ENCODE peak calls at places on chromosomes 13 and 19, in six cellular contexts. G, H, T, Z, N and F are unnamed samples.

GRCh38 chr13:74015137-74015536 is 119.1 kb downstream of the KLF12 start:
- DNase-seq in G (no peak), H (no peak), T (no peak), Z (no peak), N (no peak), F (no peak)

GRCh38 chr19:16088351-16088984 is 12.2 kb downstream of the TPM4 start:
- DNase-seq in G (no peak), H (no peak), T (no peak), Z (no peak), N (no peak), F (no peak)

GRCh38 chr19:35314031-35314430 is 15.0 kb upstream of the CD22 start:
- DNase-seq in G (no peak), H (no peak), T (no peak), Z (no peak), N (no peak), F (no peak)

GRCh38 chr13:79281335-79281734 is 124.7 kb downstream of the RBM26 start:
- DNase-seq in G (no peak), H (peak; percentile 73), T (no peak), Z (no peak), N (no peak), F (no peak)

GRCh38 chr19:10797541-10798256 is 38.3 kb downstream of the TMED1 start:
- DNase-seq in G (no peak), H (no peak), T (no peak), Z (peak; percentile 74), N (no peak), F (peak; percentile 47)

GRCh38 chr19:53868091-53868891 is 608 bp downstream of the MYADM start:
- DNase-seq in G (peak; percentile 23), H (no peak), T (peak; percentile 58), Z (no peak), N (peak; percentile 47), F (no peak)

GRCh38 chr19:33302974-33303790 is 848 bp upstream of the CEBPA start:
- DNase-seq in G (no peak), H (no peak), T (peak; percentile 25), Z (no peak), N (no peak), F (no peak)

GRCh38 chr13:31912641-31913401 is 118.8 kb upstream of the FRY start:
- DNase-seq in G (no peak), H (no peak), T (no peak), Z (no peak), N (no peak), F (no peak)

GRCh38 chr19:1856698-1857603 is 6.4 kb downstream of the KLF16 start:
- DNase-seq in G (peak; percentile 80), H (no peak), T (peak; percentile 87), Z (no peak), N (peak; percentile 77), F (peak; percentile 88)

GRCh38 chr13:40064723-40065122 is 409.3 kb downstream of the COG6 start:
- DNase-seq in G (no peak), H (no peak), T (no peak), Z (no peak), N (no peak), F (no peak)

GRCh38 chr13:101942038-101942437 is 459.8 kb downstream of the FGF14 start:
- DNase-seq in G (no peak), H (no peak), T (no peak), Z (no peak), N (peak; percentile 7), F (no peak)

GRCh38 chr19:17405250-17406038 is at the start of gene BST2:
- DNase-seq in G (peak; percentile 84), H (no peak), T (peak; percentile 92), Z (peak; percentile 87), N (peak; percentile 93), F (peak; percentile 88)

GRCh38 chr19:57465680-57466381 is 8.9 kb upstream of the VN1R1 start:
- DNase-seq in G (no peak), H (no peak), T (peak; percentile 36), Z (peak; percentile 12), N (peak; percentile 57), F (no peak)

GRCh38 chr13:44155422-44156293 is 218.0 kb upstream of the SERP2 start:
- DNase-seq in G (no peak), H (no peak), T (no peak), Z (no peak), N (no peak), F (no peak)

GRCh38 chr13:81539643-81540150 is 1198.8 kb upstream of the SPRY2 start:
- DNase-seq in G (no peak), H (no peak), T (no peak), Z (no peak), N (no peak), F (no peak)

GRCh38 chr13:83881917-83882625 is at the start of gene SLITRK1:
- DNase-seq in G (peak; percentile 5), H (peak; percentile 53), T (peak; percentile 2), Z (peak; percentile 9), N (no peak), F (no peak)

GRCh38 chr13:113151745-113152707 is 6.4 kb upstream of the PROZ start:
- DNase-seq in G (no peak), H (no peak), T (no peak), Z (no peak), N (no peak), F (no peak)

GRCh38 chr13:44331912-44332840 is 41.4 kb upstream of the SERP2 start:
- DNase-seq in G (no peak), H (no peak), T (peak; percentile 12), Z (no peak), N (no peak), F (no peak)

GRCh38 chr13:113454936-113455335 is 1.6 kb upstream of the ADPRHL1 start:
- DNase-seq in G (no peak), H (no peak), T (no peak), Z (no peak), N (no peak), F (no peak)

GRCh38 chr19:35750167-35750566 is 1.8 kb downstream of the LIN37 start:
- DNase-seq in G (no peak), H (no peak), T (no peak), Z (no peak), N (no peak), F (no peak)

GRCh38 chr19:13013649-13014048 is 18.4 kb downstream of the NFIX start:
- DNase-seq in G (no peak), H (no peak), T (no peak), Z (no peak), N (no peak), F (no peak)

GRCh38 chr13:39493966-39494365 is 109.0 kb downstream of the LHFPL6 start:
- DNase-seq in G (no peak), H (no peak), T (no peak), Z (no peak), N (no peak), F (no peak)

GRCh38 chr19:14497347-14497921 is 1.5 kb upstream of the GIPC1 start:
- DNase-seq in G (no peak), H (no peak), T (no peak), Z (no peak), N (peak; percentile 74), F (no peak)

GRCh38 chr13:60351326-60351725 is 45.7 kb upstream of the TDRD3 start:
- DNase-seq in G (no peak), H (no peak), T (no peak), Z (no peak), N (no peak), F (no peak)

GRCh38 chr13:99135591-99135990 is 65.1 kb upstream of the UBAC2 start:
- DNase-seq in G (no peak), H (no peak), T (no peak), Z (no peak), N (no peak), F (no peak)
- TF ChIP-seq POLR2AphosphoS5 in G (no peak), H (no peak), T (no peak), Z (no peak), N (no peak), F (no peak)

DNA sequence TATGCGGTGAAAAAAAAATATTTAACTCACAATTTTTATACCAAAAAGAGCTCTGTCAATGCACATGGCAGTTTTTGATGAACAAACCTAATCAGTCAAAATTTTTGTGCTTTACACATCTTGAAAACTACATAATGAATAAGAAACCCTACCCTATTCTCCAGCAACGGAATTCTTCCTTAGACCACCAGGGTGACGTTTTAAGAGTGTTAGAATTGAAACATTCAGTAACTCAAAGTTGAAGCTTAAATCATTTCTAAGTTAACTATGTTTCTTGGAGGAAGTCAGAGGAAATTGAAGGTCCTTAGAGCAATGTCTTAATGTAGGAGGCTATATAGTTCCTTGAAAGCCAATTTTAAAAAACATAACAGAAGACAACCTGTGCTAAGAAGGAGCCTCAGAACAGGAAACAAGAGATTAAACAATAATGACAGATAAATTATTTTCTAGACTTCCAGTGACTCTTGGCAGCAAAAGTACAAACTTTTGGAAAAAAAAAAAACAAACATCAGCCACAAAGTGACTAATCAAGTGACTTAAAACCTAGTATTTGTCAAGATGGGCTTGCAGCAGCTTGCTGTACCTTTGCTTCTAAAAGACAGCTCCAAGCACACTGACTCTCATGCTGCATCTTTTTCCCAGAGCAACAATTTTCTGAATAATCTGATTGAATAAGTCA is 6.2 kb downstream of the SPRY2 start:
- DNase-seq in G (no peak), H (no peak), T (no peak), Z (no peak), N (no peak), F (no peak)
- TF ChIP-seq POLR2A in G (no peak), H (no peak), T (no peak), Z (no peak), N (no peak), F (no peak)

DNA sequence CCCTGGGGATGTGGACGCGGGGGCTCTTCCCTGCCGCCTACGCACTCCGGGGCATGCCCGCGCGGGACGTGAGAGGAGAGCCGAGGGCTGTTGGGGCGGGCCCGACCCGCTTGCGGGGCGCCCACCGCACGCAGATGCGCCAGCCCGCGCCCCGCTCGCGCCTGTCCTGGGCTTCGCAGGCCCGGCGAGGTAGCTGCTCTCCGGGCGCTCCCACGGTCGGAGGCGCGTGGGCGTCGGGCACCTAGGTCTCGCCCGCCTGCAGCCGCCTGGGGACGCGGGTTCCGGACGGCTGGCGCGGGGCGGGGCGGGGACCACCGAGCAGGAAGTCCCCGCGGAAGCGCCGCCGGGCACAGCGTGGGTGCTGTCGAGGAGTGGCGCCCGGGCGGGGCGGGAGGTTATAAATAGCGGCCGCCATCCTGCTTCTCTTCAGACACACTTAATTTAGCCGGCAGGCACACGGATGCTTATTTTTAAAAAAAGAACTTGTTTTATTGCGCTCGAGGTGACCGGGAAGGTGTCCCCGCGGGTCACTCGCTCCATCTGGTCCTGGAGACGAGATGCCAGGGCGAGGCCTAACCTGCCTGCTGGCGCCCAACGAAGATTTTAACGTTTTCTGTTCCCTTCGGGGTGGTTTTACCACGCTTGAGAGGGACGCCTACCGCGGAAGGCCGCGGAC is 561 bp upstream of the GJA3 start:
- DNase-seq in G (no peak), H (no peak), T (no peak), Z (no peak), N (no peak), F (no peak)
- TF ChIP-seq TAF1 in G (no peak), H (no peak), T (no peak), Z (no peak), N (no peak), F (no peak)

GRCh38 chr19:29694166-29694565 is 20.9 kb downstream of the C19orf12 start:
- DNase-seq in G (no peak), H (no peak), T (no peak), Z (no peak), N (no peak), F (no peak)

GRCh38 chr19:29690842-29691241 is 24.2 kb downstream of the C19orf12 start:
- DNase-seq in G (no peak), H (no peak), T (peak; percentile 80), Z (no peak), N (peak; percentile 67), F (no peak)

GRCh38 chr19:29696045-29696682 is 18.9 kb downstream of the C19orf12 start:
- DNase-seq in G (no peak), H (no peak), T (no peak), Z (no peak), N (no peak), F (no peak)

GRCh38 chr19:29697523-29698261 is 17.4 kb downstream of the C19orf12 start:
- DNase-seq in G (no peak), H (no peak), T (no peak), Z (no peak), N (no peak), F (no peak)

GRCh38 chr19:29694669-29695627 is 20.1 kb downstream of the C19orf12 start:
- DNase-seq in G (peak; percentile 80), H (peak; percentile 43), T (peak; percentile 59), Z (no peak), N (peak; percentile 66), F (peak; percentile 80)
- TF ChIP-seq POLR2AphosphoS5 in G (no peak), H (no peak), T (no peak), Z (no peak), N (no peak), F (no peak)